ENCODE peak calls at places on chromosomes 16 and 17, in four cellular contexts. E, J, L and M are unnamed samples.

GRCh38 chr17:16972346-16972745 is 428 bp upstream of the TNFRSF13B start:
- DNase-seq in J (no peak), L (no peak), E (no peak), M (no peak)

GRCh38 chr17:15262291-15263205 is 2.6 kb downstream of the PMP22 start:
- DNase-seq in E (no peak), L (peak), J (peak), M (no peak)

GRCh38 chr16:14669776-14670175 is 24.3 kb downstream of the PLA2G10 start:
- DNase-seq in L (no peak), J (no peak), E (no peak), M (no peak)

GRCh38 chr16:67268136-67268579 is 11.2 kb upstream of the PLEKHG4 start:
- DNase-seq in J (peak), E (no peak), L (no peak), M (peak)

GRCh38 chr16:24036038-24036543 is 200.3 kb downstream of the PRKCB start:
- DNase-seq in L (no peak), J (no peak), E (no peak), M (no peak)

GRCh38 chr17:33013596-33014375 is 22.1 kb downstream of the SPACA3 start:
- DNase-seq in E (no peak), J (peak), L (no peak), M (no peak)

GRCh38 chr17:21352981-21353265 is 23.2 kb upstream of the KCNJ12 start:
- DNase-seq in E (no peak), L (no peak), J (no peak), M (no peak)

GRCh38 chr17:80036715-80037477 is 454 bp downstream of the CCDC40 start:
- DNase-seq in L (peak), J (peak), E (no peak), M (peak)

GRCh38 chr17:81833921-81834830 is 674 bp downstream of the PPP1R27 start:
- DNase-seq in L (no peak), E (no peak), J (no peak), M (no peak)

GRCh38 chr17:75681289-75681688 is 14.2 kb downstream of the SAP30BP start:
- DNase-seq in J (no peak), L (no peak), E (no peak), M (no peak)

GRCh38 chr17:73427198-73427597 is 115.4 kb upstream of the CDC42EP4 start:
- DNase-seq in J (no peak), L (no peak), E (no peak), M (peak)

GRCh38 chr17:80780381-80781187 is 211.1 kb upstream of the CHMP6 start:
- DNase-seq in E (peak), L (no peak), J (no peak), M (no peak)

GRCh38 chr17:66272699-66273390 is 29.6 kb upstream of the PRKCA start:
- DNase-seq in E (no peak), L (no peak), J (peak), M (no peak)

GRCh38 chr17:16939606-16940115 is 32.3 kb downstream of the TNFRSF13B start:
- DNase-seq in E (no peak), J (no peak), L (no peak), M (no peak)

GRCh38 chr16:73290258-73290657 is 242.3 kb upstream of the ZFHX3 start:
- DNase-seq in E (no peak), L (no peak), J (no peak), M (no peak)

GRCh38 chr16:73288435-73288834 is 240.5 kb upstream of the ZFHX3 start:
- DNase-seq in E (no peak), L (no peak), J (no peak), M (no peak)

GRCh38 chr16:73286643-73287267 is 238.8 kb upstream of the ZFHX3 start:
- DNase-seq in L (no peak), E (no peak), J (no peak), M (no peak)

GRCh38 chr16:73289232-73289631 is 241.3 kb upstream of the ZFHX3 start:
- DNase-seq in E (peak), L (no peak), J (no peak), M (no peak)

GRCh38 chr16:73285336-73285735 is 237.4 kb upstream of the ZFHX3 start:
- DNase-seq in J (no peak), L (no peak), E (no peak), M (no peak)
- TF ChIP-seq FOXK2 in J (no peak), L (no peak), E (no peak), M (no peak)

DNA sequence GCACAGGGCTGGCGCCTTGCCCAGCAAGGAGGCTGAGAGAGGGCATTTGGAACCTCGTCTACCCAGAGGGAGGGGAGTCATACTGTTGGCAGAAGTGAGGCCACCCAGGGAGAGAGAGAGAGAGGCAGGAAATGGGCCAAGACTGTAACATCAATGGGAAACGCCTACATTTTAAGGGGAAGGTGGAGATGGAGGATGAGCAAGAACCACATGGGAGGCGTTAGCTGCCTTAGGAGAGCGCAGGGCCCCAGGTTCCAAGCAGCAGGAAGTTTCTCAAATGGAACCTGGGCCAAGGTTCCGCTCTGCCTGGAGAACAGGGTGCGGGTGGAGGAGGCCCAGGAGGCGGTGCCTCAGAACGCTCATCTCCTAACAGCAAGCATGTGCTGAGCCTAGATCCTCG is 2.6 kb upstream of the WFDC1 start:
- DNase-seq in E (no peak), L (no peak), J (no peak), M (no peak)
- TF ChIP-seq FOXK2 in E (no peak), L (no peak), J (no peak), M (no peak)

GRCh38 chr16:756428-756827 is 4.1 kb upstream of the MSLN start:
- DNase-seq in L (no peak), J (no peak), E (no peak), M (no peak)
- TF ChIP-seq FOXK2 in L (no peak), J (no peak), E (no peak), M (no peak)

GRCh38 chr16:55169780-55170179 is 154.2 kb upstream of the IRX6 start:
- DNase-seq in E (no peak), J (no peak), L (no peak), M (no peak)

GRCh38 chr16:55175389-55175788 is 148.6 kb upstream of the IRX6 start:
- DNase-seq in E (no peak), J (no peak), L (no peak), M (no peak)

GRCh38 chr16:55176901-55177300 is 147.1 kb upstream of the IRX6 start:
- DNase-seq in J (no peak), L (no peak), E (no peak), M (no peak)

GRCh38 chr16:55171241-55171640 is 152.8 kb upstream of the IRX6 start:
- DNase-seq in E (no peak), L (peak), J (peak), M (no peak)
- TF ChIP-seq FOXK2 in E (no peak), L (no peak), J (no peak), M (no peak)

GRCh38 chr16:80681436-80681835 is 123.0 kb downstream of the CDYL2 start:
- DNase-seq in E (no peak), L (no peak), J (no peak), M (no peak)
- TF ChIP-seq FOXK2 in E (no peak), L (no peak), J (no peak), M (no peak)

DNA sequence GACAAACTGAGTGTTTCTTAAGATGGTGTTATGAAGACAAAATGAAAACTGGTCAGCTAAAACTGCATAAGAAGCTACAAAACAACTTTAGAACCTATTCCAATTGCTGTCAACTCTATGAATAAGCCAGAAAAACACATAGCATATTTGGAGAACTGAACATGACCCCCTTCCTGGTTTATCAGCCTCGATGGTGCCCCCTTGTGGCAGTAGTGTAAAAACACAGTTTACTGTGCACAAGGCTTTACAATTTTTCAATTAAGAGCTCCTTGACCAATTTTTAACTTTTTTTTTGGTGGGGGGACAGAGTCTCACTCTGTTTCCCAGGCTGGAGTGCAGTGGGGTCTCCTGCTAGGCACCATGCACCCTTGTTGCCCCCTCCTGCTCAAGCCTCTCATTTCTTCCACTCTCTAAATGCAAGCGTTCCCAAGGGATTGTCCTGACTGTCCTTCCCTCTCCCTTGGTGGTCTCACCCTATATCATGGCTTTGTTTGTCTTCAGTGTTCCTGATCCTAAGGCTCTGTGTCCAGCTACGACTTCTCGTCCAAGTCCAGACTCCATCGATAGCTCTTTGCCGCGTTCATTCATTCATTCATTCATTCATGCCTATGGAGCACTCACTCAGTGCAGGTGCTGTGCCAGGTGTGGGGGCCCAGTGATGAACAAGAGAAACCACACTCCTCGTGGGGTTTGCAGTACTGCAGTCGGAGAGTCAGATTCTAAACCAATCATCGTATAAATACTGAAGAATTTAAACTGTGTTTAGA is 7.5 kb downstream of the EIF1 start:
- DNase-seq in L (peak), J (peak), E (no peak), M (peak)
- TF ChIP-seq FOXK2 in L (no peak), J (no peak), E (no peak), M (no peak)

DNA sequence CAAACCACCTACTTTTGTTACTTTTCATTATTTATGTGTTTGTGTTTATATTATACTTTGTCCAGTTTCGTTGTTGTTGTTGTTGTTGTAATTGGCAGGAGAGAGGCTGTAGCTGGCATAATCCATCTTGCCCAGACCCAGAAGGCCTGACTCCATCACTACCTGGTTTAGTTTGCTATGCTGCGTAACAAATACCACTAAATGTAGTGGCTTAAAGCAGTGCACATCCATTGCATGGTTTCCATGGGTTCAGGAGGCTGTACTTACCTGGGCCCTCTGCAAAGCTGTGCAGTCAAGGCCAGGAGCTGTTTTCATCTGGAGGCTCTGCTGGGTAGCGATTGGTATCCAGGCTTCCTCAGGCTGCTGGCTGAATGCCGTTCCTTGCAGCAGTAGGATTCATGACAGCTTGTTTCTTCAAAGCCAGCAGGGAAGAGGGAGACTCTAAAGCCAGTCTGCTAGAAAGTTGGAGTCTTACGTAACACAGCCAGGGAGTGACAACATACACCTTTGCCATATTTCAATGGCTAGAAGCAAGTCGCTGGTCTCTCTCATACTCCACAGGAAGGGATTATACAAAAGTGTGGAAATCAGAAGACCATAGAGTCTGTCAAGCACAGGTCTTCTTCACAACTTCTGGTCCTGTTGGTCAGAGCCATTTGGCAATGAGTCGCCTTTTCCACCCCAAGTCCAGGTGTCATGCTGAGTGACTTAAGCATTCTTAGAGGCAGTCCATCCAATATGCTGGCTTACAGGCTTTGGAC is 41.1 kb downstream of the TNRC6C start:
- DNase-seq in J (no peak), L (no peak), E (no peak), M (peak)
- TF ChIP-seq FOXK2 in J (no peak), L (no peak), E (no peak), M (no peak)